ENCODE peak calls at places on chromosome 5, in six cellular contexts. A is sigmoid colon, R is ovary, S is upper lobe of left lung, C is H1, N is A549. Z is an unnamed sample.

GRCh38 chr5:38662088-38662487 is 105.6 kb upstream of the LIFR start:
- DNase-seq in S (no peak), C (no peak), A (no peak), R (no peak), N (no peak), Z (no peak)

GRCh38 chr5:43772601-43773031 is 169.6 kb downstream of the NNT start:
- DNase-seq in R (no peak), C (no peak), A (no peak), S (no peak), N (peak; percentile 19), Z (no peak)

GRCh38 chr5:146338774-146339714 is at the start of gene POU4F3:
- DNase-seq in S (no peak), C (peak; percentile 81), A (no peak), N (peak; percentile 23), R (no peak), Z (no peak)

GRCh38 chr5:97192580-97193421 is 9.8 kb upstream of the RIOK2 start:
- DNase-seq in A (no peak), S (no peak), N (no peak), C (no peak), R (no peak), Z (no peak)

GRCh38 chr5:116442095-116442534 is 132.5 kb downstream of the SEMA6A start:
- DNase-seq in A (no peak), R (no peak), N (no peak), S (peak; percentile 28), C (no peak), Z (peak; percentile 42)

GRCh38 chr5:131423056-131423455 is 159.2 kb downstream of the CDC42SE2 start:
- DNase-seq in S (no peak), N (peak; percentile 27), C (no peak), R (no peak), A (no peak), Z (no peak)

GRCh38 chr5:90144625-90145327 is 264.8 kb downstream of the CETN3 start:
- DNase-seq in S (no peak), R (no peak), A (no peak), C (no peak), N (no peak), Z (no peak)

GRCh38 chr5:119022017-119022745 is 33.8 kb upstream of the DTWD2 start:
- DNase-seq in C (no peak), S (no peak), A (no peak), R (no peak), N (peak; percentile 55), Z (no peak)

GRCh38 chr5:103561670-103562069 is 919 bp downstream of the NUDT12 start:
- DNase-seq in R (no peak), N (no peak), S (no peak), A (no peak), C (no peak), Z (no peak)

GRCh38 chr5:77832166-77832770 is 56.1 kb upstream of the TBCA start:
- DNase-seq in N (no peak), A (no peak), C (no peak), R (no peak), S (no peak), Z (no peak)

GRCh38 chr5:57735754-57736153 is 253.1 kb upstream of the ACTBL2 start:
- DNase-seq in S (no peak), R (no peak), A (no peak), C (no peak), N (peak; percentile 76), Z (no peak)

GRCh38 chr5:163525096-163525495 is 19.7 kb downstream of the MAT2B start:
- DNase-seq in N (no peak), R (no peak), C (no peak), S (no peak), A (no peak), Z (no peak)

GRCh38 chr5:106080540-106080939 is 1590.2 kb downstream of the EFNA5 start:
- DNase-seq in C (no peak), S (no peak), A (no peak), N (no peak), R (no peak), Z (no peak)

GRCh38 chr5:164358531-164359259 is 853.3 kb downstream of the MAT2B start:
- DNase-seq in R (no peak), S (no peak), C (no peak), A (no peak), N (no peak), Z (no peak)

GRCh38 chr5:122120957-122121356 is 8.4 kb upstream of the ZNF474 start:
- DNase-seq in S (no peak), A (no peak), R (no peak), C (no peak), N (peak; percentile 4), Z (no peak)

GRCh38 chr5:173333900-173334685 is 5.9 kb upstream of the STC2 start:
- DNase-seq in A (no peak), C (no peak), R (no peak), N (no peak), S (no peak), Z (no peak)

GRCh38 chr5:141326088-141326854 is 4.0 kb upstream of the PCDHGA1 start:
- DNase-seq in A (peak; percentile 76), N (peak; percentile 51), R (peak; percentile 62), C (peak; percentile 73), S (peak; percentile 48), Z (peak; percentile 63)

GRCh38 chr5:57750282-57750681 is 267.7 kb upstream of the ACTBL2 start:
- DNase-seq in C (no peak), A (no peak), N (no peak), S (no peak), R (no peak), Z (no peak)

GRCh38 chr5:173902743-173903142 is 14.6 kb downstream of the CPEB4 start:
- DNase-seq in S (no peak), R (no peak), N (no peak), C (no peak), A (no peak), Z (no peak)

GRCh38 chr5:75152861-75153260 is 83.8 kb downstream of the ANKRD31 start:
- DNase-seq in A (no peak), C (no peak), N (no peak), R (no peak), S (no peak), Z (no peak)

GRCh38 chr5:149280802-149281201 is 9.1 kb downstream of the AFAP1L1 start:
- DNase-seq in A (no peak), R (no peak), N (no peak), S (no peak), C (no peak), Z (no peak)

GRCh38 chr5:54362434-54362833 is 52.1 kb upstream of the ARL15 start:
- DNase-seq in S (no peak), N (no peak), A (no peak), R (no peak), C (no peak), Z (no peak)

GRCh38 chr5:36950586-36951457 is 74.3 kb downstream of the NIPBL start:
- DNase-seq in S (no peak), R (no peak), N (no peak), A (no peak), C (no peak), Z (no peak)

GRCh38 chr5:107668933-107669542 is 1.7 kb downstream of the EFNA5 start:
- DNase-seq in S (no peak), C (no peak), A (no peak), N (peak; percentile 48), R (no peak), Z (peak; percentile 10)

GRCh38 chr5:160023883-160024635 is 15.1 kb downstream of the TTC1 start:
- DNase-seq in N (no peak), S (no peak), R (no peak), A (no peak), C (no peak), Z (no peak)

GRCh38 chr5:16626696-16627264 is 10.0 kb upstream of the RETREG1 start:
- DNase-seq in A (no peak), C (no peak), S (no peak), N (no peak), R (no peak), Z (no peak)

DNA sequence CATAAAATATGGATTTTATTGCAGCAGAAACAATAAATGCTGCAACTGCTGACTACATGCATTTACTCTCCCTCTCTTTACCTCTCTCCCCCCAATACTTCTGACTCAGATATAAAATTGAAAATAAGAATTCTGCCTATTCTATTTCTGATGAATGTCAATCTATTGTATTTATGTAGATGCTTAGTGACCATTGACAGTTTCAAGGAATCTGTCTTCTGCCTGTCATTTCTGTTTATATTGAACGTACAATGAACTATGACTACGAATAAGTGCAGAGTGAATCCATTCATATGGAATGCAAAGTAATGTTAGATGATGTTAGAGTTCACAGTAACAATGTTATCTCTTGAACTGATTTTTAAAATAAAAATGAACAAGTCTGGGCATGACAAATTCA is 898 bp downstream of the CDH10 start:
- DNase-seq in C (no peak), R (no peak), A (no peak), N (no peak), S (no peak), Z (no peak)
- H3K9me3 ChIP-seq in C (no peaks in the 10 kb centered on the region), R (no peaks in the 10 kb centered on the region), A (no peaks in the 10 kb centered on the region), N (no peaks in the 10 kb centered on the region), S (no peaks in the 10 kb centered on the region), Z (no peaks in the 10 kb centered on the region)

DNA sequence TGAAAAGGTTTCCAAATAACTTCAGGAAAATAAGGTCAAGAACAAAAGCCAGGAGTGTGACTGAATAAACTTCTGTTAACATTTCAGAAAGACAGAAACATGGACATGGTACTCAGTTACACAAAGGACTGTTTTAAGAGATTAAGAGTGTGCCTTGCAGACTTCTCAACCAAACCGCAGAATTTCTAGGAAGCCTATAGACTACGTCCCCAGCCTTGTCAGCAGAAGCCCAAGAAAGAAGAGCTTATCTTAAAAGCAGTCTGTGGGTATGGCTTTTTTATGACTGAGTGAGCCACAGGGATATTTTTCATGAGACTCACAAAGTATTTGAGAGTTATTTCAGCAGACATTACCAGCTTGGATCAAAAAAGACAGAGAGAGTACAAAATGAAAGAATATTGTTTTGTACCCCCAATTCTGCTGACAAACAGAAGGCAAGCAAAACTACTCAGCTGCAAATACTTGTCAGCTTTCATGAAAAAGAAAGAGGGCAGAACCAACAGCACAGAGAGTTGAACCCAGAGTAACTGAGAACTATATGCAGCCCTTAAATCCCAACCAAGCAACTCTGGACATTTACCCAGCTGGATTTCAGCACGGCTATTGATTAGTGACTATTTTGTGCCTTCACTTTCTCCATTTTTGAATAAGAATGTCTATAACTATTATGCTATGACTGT is 711.0 kb upstream of the CTNND2 start:
- DNase-seq in S (no peak), N (no peak), R (no peak), C (no peak), A (no peak), Z (no peak)
- TF ChIP-seq EP300 in S (no peak), N (no peak), R (no peak), C (no peak), A (no peak), Z (no peak)

GRCh38 chr5:8644377-8644776 is 775.4 kb downstream of the MTRR start:
- DNase-seq in A (no peak), S (no peak), R (no peak), N (no peak), C (no peak), Z (no peak)
- H3K9me3 ChIP-seq in A (no peaks in the 10 kb centered on the region), S (no peaks in the 10 kb centered on the region), R (no peaks in the 10 kb centered on the region), N (no peaks in the 10 kb centered on the region), C (no peaks in the 10 kb centered on the region), Z (no peaks in the 10 kb centered on the region)

DNA sequence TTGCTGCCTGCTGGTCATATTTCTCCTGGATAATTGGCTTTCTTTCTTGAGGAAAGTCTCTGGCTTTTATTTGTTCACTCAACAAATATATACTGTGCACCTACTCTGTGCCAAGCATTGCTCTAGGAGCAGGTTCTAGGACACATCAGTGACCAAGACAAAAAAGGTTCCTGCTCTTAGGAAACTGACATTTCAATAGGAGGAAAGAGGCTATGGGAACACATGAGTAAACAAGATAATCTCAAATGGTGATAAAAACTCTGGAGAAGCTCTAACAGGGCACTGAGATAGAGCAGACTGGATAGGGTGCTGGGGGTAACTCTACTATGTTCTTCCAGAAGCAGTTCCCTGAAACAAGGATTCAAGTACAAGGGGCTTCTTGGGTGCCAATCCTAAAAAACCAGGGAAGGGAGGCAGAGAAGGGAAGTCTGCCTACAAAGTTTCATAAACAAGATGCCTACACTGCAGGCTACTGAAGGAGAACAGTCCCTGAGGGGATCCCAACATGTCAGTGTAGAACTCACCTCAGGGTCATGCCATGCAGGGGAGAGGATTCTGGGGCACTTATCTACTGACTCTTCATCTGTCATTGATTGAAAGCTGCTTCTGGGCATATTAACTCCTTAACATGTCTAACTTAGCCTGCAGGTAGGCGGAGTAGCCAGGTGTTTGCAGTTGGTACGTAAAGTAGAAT is 181.3 kb downstream of the GRIA1 start:
- DNase-seq in C (no peak), R (no peak), N (no peak), S (no peak), A (no peak), Z (no peak)
- TF ChIP-seq EP300 in C (no peak), R (no peak), N (no peak), S (no peak), A (no peak), Z (no peak)

Z was measured in transverse colon.